ENCODE peak calls at places on chromosomes 13 and 19, in ten cellular contexts. J is small intestine; X is thoracic aorta; Y is pancreas; S is H1; P is CD8-positive, alpha-beta T cell; F is CD8-positive, alpha-beta memory T cell; U is OCI-LY7; I is HCT116; K is mammary epithelial cell. D is an unnamed sample.
A peak's percentile ranks its signal among the peaks of the same experiment; 100 is the strongest.

GRCh38 chr19:47111081-47111589 is 2.4 kb downstream of the ZC3H4 start:
- DNase-seq in K (peak; percentile 28), P (peak; percentile 21), F (peak; percentile 41), S (no peak), X (no peak), U (peak; percentile 60), I (no peak), J (peak; percentile 52), Y (no peak), D (peak; percentile 17)

GRCh38 chr13:91277013-91277676 is 70.3 kb upstream of the MIR17HG start:
- DNase-seq in S (no peak), I (no peak), F (no peak), P (no peak), Y (no peak), X (no peak), K (no peak), J (no peak), U (no peak), D (no peak)

GRCh38 chr19:3366104-3366760 is at the start of gene NFIC:
- DNase-seq in P (no peak), J (peak; percentile 40), F (no peak), I (peak; percentile 51), K (peak; percentile 69), U (no peak), S (no peak), Y (peak; percentile 77), X (no peak), D (peak; percentile 90)

GRCh38 chr19:2049741-2050348 is 1.2 kb downstream of the MKNK2 start:
- DNase-seq in P (no peak), S (no peak), J (peak; percentile 84), F (peak; percentile 65), I (no peak), Y (peak; percentile 91), K (peak; percentile 78), X (no peak), U (peak; percentile 87), D (peak; percentile 61)

GRCh38 chr19:9075064-9075964 is 11.5 kb upstream of the OR1M1 start:
- DNase-seq in F (no peak), P (no peak), X (peak; percentile 50), I (peak; percentile 97), S (peak; percentile 71), U (no peak), Y (peak; percentile 78), J (peak; percentile 82), K (peak; percentile 98), D (peak; percentile 99)

GRCh38 chr19:7622933-7623685 is 6.2 kb downstream of the XAB2 start:
- DNase-seq in K (no peak), U (peak; percentile 14), F (no peak), J (no peak), X (no peak), I (no peak), Y (no peak), P (no peak), S (no peak), D (no peak)

GRCh38 chr13:42644841-42645240 is 70.9 kb downstream of the TNFSF11 start:
- DNase-seq in P (no peak), K (no peak), U (no peak), X (no peak), Y (no peak), I (no peak), F (no peak), S (no peak), J (no peak), D (no peak)

GRCh38 chr19:53254451-53255341 is at the start of gene ZNF677:
- DNase-seq in S (peak; percentile 64), P (peak; percentile 76), K (peak; percentile 80), X (peak; percentile 48), F (peak; percentile 82), I (no peak), U (no peak), Y (peak; percentile 83), J (peak; percentile 77), D (peak; percentile 60)

GRCh38 chr13:92414851-92415250 is 811.8 kb upstream of the GPC6 start:
- DNase-seq in I (no peak), K (no peak), S (no peak), P (no peak), J (no peak), F (no peak), U (no peak), X (no peak), Y (no peak), D (no peak)

GRCh38 chr13:83620535-83621220 is 261.6 kb downstream of the SLITRK1 start:
- DNase-seq in F (no peak), P (no peak), X (no peak), S (no peak), U (no peak), I (peak; percentile 13), Y (no peak), J (no peak), K (peak; percentile 68), D (no peak)

GRCh38 chr13:43364210-43365041 is 341.0 kb downstream of the DNAJC15 start:
- DNase-seq in Y (no peak), P (no peak), I (no peak), J (no peak), X (no peak), U (no peak), F (no peak), K (no peak), S (no peak), D (peak; percentile 82)

GRCh38 chr19:33208371-33208770 is 14.2 kb downstream of the LRP3 start:
- DNase-seq in F (no peak), P (no peak), Y (no peak), X (no peak), J (no peak), S (no peak), K (no peak), I (no peak), U (no peak), D (no peak)

GRCh38 chr19:14149509-14149994 is 13.2 kb upstream of the ASF1B start:
- DNase-seq in J (peak; percentile 27), S (no peak), I (no peak), X (no peak), K (no peak), Y (no peak), U (no peak), P (peak; percentile 51), F (peak; percentile 61), D (no peak)

GRCh38 chr13:43020794-43021193 is 2.6 kb upstream of the DNAJC15 start:
- DNase-seq in F (no peak), U (no peak), S (no peak), K (no peak), Y (no peak), P (no peak), X (no peak), J (no peak), I (no peak), D (no peak)

GRCh38 chr19:48627211-48627864 is 8.0 kb downstream of the SPHK2 start:
- DNase-seq in S (no peak), P (no peak), J (peak; percentile 94), K (peak; percentile 71), F (no peak), U (no peak), I (no peak), X (no peak), Y (no peak), D (no peak)

GRCh38 chr19:8340341-8341096 is 2.5 kb downstream of the KANK3 start:
- DNase-seq in U (no peak), K (no peak), X (no peak), I (no peak), P (no peak), F (no peak), J (no peak), S (no peak), Y (no peak), D (no peak)

GRCh38 chr19:51354742-51355148 is 11.4 kb downstream of the ETFB start:
- DNase-seq in K (peak; percentile 26), S (no peak), F (no peak), P (no peak), X (no peak), J (no peak), U (no peak), I (no peak), Y (no peak), D (no peak)

GRCh38 chr13:72295173-72295572 is 428.2 kb upstream of the DACH1 start:
- DNase-seq in S (no peak), X (no peak), U (no peak), K (no peak), I (no peak), Y (no peak), F (no peak), P (no peak), J (no peak), D (no peak)

GRCh38 chr19:57443121-57443696 is 8.1 kb downstream of the ZNF749 start:
- DNase-seq in X (no peak), U (peak; percentile 16), S (no peak), J (no peak), I (no peak), P (no peak), F (no peak), Y (no peak), K (no peak), D (no peak)
- H3K9me3 ChIP-seq in X (peaks cover 62% of the 10 kb centered on the region), U (no peaks in the 10 kb centered on the region), S (peaks cover 4% of the 10 kb centered on the region), J (peaks cover 5% of the 10 kb centered on the region), I (no peaks in the 10 kb centered on the region), P (peaks cover 35% of the 10 kb centered on the region), F (peaks cover 21% of the 10 kb centered on the region), Y (no peaks in the 10 kb centered on the region), K (peaks cover 26% of the 10 kb centered on the region), D (peaks cover 10% of the 10 kb centered on the region)

GRCh38 chr13:111287201-111287600 is 33.2 kb upstream of the TEX29 start:
- DNase-seq in U (no peak), X (no peak), P (no peak), S (no peak), I (no peak), J (no peak), K (no peak), F (no peak), Y (no peak), D (no peak)
- H3K36me3 ChIP-seq in U (peaks cover 68% of the 10 kb centered on the region), X (peaks cover 58% of the 10 kb centered on the region), P (peaks cover 51% of the 10 kb centered on the region), S (peaks cover 49% of the 10 kb centered on the region), I (peaks cover 14% of the 10 kb centered on the region), J (peaks cover 20% of the 10 kb centered on the region), K (peaks cover 19% of the 10 kb centered on the region), F (peaks cover 28% of the 10 kb centered on the region), Y (peaks cover 5% of the 10 kb centered on the region), D (peaks cover 20% of the 10 kb centered on the region)

DNA sequence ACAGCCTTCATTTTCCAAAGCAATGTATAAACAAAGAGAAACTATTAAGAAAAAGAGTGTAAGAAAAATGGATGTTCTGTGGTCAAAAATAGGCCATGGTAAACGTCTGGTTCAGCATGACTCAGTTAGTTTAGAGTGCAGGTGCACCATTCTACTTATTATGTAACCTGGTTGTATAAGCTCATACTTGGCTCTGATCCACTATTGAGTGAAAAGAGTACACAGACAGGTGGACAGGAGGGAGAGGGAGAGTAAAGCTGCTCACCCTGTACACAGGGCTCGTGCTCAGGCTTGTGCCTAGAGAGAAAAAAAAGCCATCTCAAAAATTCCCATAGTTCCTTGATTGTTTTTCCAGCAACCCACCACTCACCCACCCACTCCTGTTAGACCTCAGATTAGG is 85.8 kb upstream of the ZNF91 start:
- DNase-seq in J (no peak), F (no peak), Y (no peak), P (no peak), I (no peak), U (no peak), X (no peak), K (peak; percentile 91), S (no peak), D (no peak)
- H3K9me3 ChIP-seq in J (no peaks in the 10 kb centered on the region), F (no peaks in the 10 kb centered on the region), Y (no peaks in the 10 kb centered on the region), P (no peaks in the 10 kb centered on the region), I (peaks cover 3% of the 10 kb centered on the region), U (no peaks in the 10 kb centered on the region), X (no peaks in the 10 kb centered on the region), K (peaks cover 5% of the 10 kb centered on the region), S (peaks cover 50% of the 10 kb centered on the region), D (no peaks in the 10 kb centered on the region)

DNA sequence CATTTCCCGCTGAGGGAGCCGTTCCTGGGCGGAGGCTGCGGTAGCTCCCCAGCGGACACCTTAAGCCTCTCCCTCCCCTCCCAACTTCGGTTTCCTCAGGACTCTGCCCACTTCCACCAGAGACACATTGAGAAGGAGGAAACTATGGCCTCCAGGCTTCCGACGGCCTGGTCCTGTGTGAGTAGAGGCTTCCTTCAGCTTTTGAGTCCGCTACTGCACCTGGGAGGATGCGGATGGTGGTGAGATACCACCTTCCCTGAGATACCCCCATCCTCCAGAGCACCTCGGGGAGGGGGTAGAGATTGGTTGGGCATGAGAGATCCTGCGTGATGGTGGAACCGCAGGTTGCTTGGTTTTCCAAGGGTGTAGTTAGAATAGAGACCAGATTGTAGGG is 958 bp downstream of the ZNF274 start:
- DNase-seq in K (no peak), U (no peak), J (no peak), Y (no peak), I (no peak), F (no peak), S (no peak), P (no peak), X (no peak), D (no peak)
- H3K36me3 ChIP-seq in K (peaks cover 8% of the 10 kb centered on the region), U (peaks cover 42% of the 10 kb centered on the region), J (peaks cover 11% of the 10 kb centered on the region), Y (peaks cover 5% of the 10 kb centered on the region), I (no peaks in the 10 kb centered on the region), F (peaks cover 22% of the 10 kb centered on the region), S (peaks cover 33% of the 10 kb centered on the region), P (peaks cover 19% of the 10 kb centered on the region), X (peaks cover 36% of the 10 kb centered on the region), D (peaks cover 5% of the 10 kb centered on the region)

D was measured in MG63.